ENCODE peak calls at places on chromosomes 1 and 21, in four cellular contexts. One of them, this sample, is unnamed.

GRCh38 chr1:42002220-42002619 is 83.5 kb upstream of the HIVEP3 start:
- DNase-seq in GM23248: no peak
- DNase-seq in ovary: no peak
- DNase-seq in right cardiac atrium: no peak
- DNase-seq in this sample: no peak

GRCh38 chr1:236141447-236142357 is 637 bp upstream of the GPR137B start:
- DNase-seq in GM23248: peak; percentile 80
- DNase-seq in ovary: peak; percentile 40
- DNase-seq in right cardiac atrium: peak; percentile 68
- DNase-seq in this sample: no peak

GRCh38 chr1:157360021-157360390 is 192.3 kb downstream of the FCRL5 start:
- DNase-seq in GM23248: no peak
- DNase-seq in ovary: no peak
- DNase-seq in right cardiac atrium: no peak
- DNase-seq in this sample: no peak

GRCh38 chr1:119431836-119432235 is 16.9 kb downstream of the HSD3B2 start:
- DNase-seq in GM23248: no peak
- DNase-seq in ovary: no peak
- DNase-seq in right cardiac atrium: no peak
- DNase-seq in this sample: no peak

GRCh38 chr1:25167269-25168192 is 64.8 kb downstream of the SYF2 start:
- DNase-seq in GM23248: no peak
- DNase-seq in ovary: no peak
- DNase-seq in right cardiac atrium: no peak
- DNase-seq in this sample: no peak

GRCh38 chr1:214107322-214108096 is 119.7 kb downstream of the PROX1 start:
- DNase-seq in GM23248: peak; percentile 3
- DNase-seq in ovary: no peak
- DNase-seq in right cardiac atrium: peak; percentile 71
- DNase-seq in this sample: no peak

GRCh38 chr1:180269848-180270766 is 40.0 kb downstream of the LHX4 start:
- DNase-seq in GM23248: peak; percentile 26
- DNase-seq in ovary: no peak
- DNase-seq in right cardiac atrium: peak; percentile 55
- DNase-seq in this sample: peak; percentile 49

GRCh38 chr1:115056395-115056798 is 26.8 kb downstream of the TSHB start:
- DNase-seq in GM23248: peak; percentile 68
- DNase-seq in ovary: no peak
- DNase-seq in right cardiac atrium: peak; percentile 66
- DNase-seq in this sample: no peak

GRCh38 chr21:37001446-37001845 is 5.1 kb upstream of the RIPPLY3 start:
- DNase-seq in GM23248: peak; percentile 48
- DNase-seq in ovary: no peak
- DNase-seq in right cardiac atrium: no peak
- DNase-seq in this sample: no peak

GRCh38 chr1:45465277-45465676 is 25.7 kb downstream of the TESK2 start:
- DNase-seq in GM23248: no peak
- DNase-seq in ovary: no peak
- DNase-seq in right cardiac atrium: no peak
- DNase-seq in this sample: no peak

GRCh38 chr1:206556748-206557635 is 49.7 kb downstream of the RASSF5 start:
- DNase-seq in GM23248: peak; percentile 71
- DNase-seq in ovary: peak; percentile 59
- DNase-seq in right cardiac atrium: peak; percentile 93
- DNase-seq in this sample: peak; percentile 71

GRCh38 chr1:206554833-206555472 is 47.6 kb downstream of the RASSF5 start:
- DNase-seq in GM23248: no peak
- DNase-seq in ovary: no peak
- DNase-seq in right cardiac atrium: no peak
- DNase-seq in this sample: peak; percentile 37

GRCh38 chr1:206557636-206558473 is 50.5 kb downstream of the RASSF5 start:
- DNase-seq in GM23248: no peak
- DNase-seq in ovary: no peak
- DNase-seq in right cardiac atrium: no peak
- DNase-seq in this sample: no peak

GRCh38 chr1:206555473-206555935 is 48.2 kb downstream of the RASSF5 start:
- DNase-seq in GM23248: peak; percentile 46
- DNase-seq in ovary: peak; percentile 48
- DNase-seq in right cardiac atrium: peak; percentile 86
- DNase-seq in this sample: peak; percentile 50

GRCh38 chr1:206556047-206556747 is 48.9 kb downstream of the RASSF5 start:
- DNase-seq in GM23248: no peak
- DNase-seq in ovary: no peak
- DNase-seq in right cardiac atrium: no peak
- DNase-seq in this sample: no peak
- H3K4me3 ChIP-seq in GM23248: no peak overlapping the region
- H3K4me3 ChIP-seq in ovary: no peak overlapping the region
- H3K4me3 ChIP-seq in right cardiac atrium: no peak overlapping the region
- H3K4me3 ChIP-seq in this sample: no peak overlapping the region

GRCh38 chr1:161259765-161260164 is 1.2 kb downstream of the PCP4L1 start:
- DNase-seq in GM23248: no peak
- DNase-seq in ovary: no peak
- DNase-seq in right cardiac atrium: no peak
- DNase-seq in this sample: no peak
- H3K4me3 ChIP-seq in GM23248: no peak overlapping the region
- H3K4me3 ChIP-seq in ovary: no peak overlapping the region
- H3K4me3 ChIP-seq in right cardiac atrium: no peak overlapping the region
- H3K4me3 ChIP-seq in this sample: no peak overlapping the region

GRCh38 chr1:187001198-187001904 is 172.6 kb downstream of the PLA2G4A start:
- DNase-seq in GM23248: peak; percentile 92
- DNase-seq in ovary: no peak
- DNase-seq in right cardiac atrium: no peak
- DNase-seq in this sample: no peak
- H3K4me3 ChIP-seq in GM23248: peak overlapping the region; percentile 40
- H3K4me3 ChIP-seq in ovary: no peak overlapping the region
- H3K4me3 ChIP-seq in right cardiac atrium: no peak overlapping the region
- H3K4me3 ChIP-seq in this sample: no peak overlapping the region

GRCh38 chr1:96464159-96464558 is 257.4 kb upstream of the PTBP2 start:
- DNase-seq in GM23248: no peak
- DNase-seq in ovary: no peak
- DNase-seq in right cardiac atrium: no peak
- DNase-seq in this sample: no peak
- H3K4me3 ChIP-seq in GM23248: no peak overlapping the region
- H3K4me3 ChIP-seq in ovary: no peak overlapping the region
- H3K4me3 ChIP-seq in right cardiac atrium: no peak overlapping the region
- H3K4me3 ChIP-seq in this sample: no peak overlapping the region

GRCh38 chr1:231334952-231335351 is 2.7 kb downstream of the EXOC8 start:
- DNase-seq in GM23248: no peak
- DNase-seq in ovary: no peak
- DNase-seq in right cardiac atrium: no peak
- DNase-seq in this sample: no peak
- H3K4me3 ChIP-seq in GM23248: peak overlapping the region; percentile 98
- H3K4me3 ChIP-seq in ovary: peak overlapping the region; percentile 0
- H3K4me3 ChIP-seq in right cardiac atrium: peak overlapping the region; percentile 57
- H3K4me3 ChIP-seq in this sample: peak overlapping the region; percentile 77

GRCh38 chr1:183058835-183059234 is 35.6 kb downstream of the LAMC1 start:
- DNase-seq in GM23248: peak; percentile 35
- DNase-seq in ovary: no peak
- DNase-seq in right cardiac atrium: no peak
- DNase-seq in this sample: no peak

GRCh38 chr1:183065168-183065670 is 42.0 kb downstream of the LAMC1 start:
- DNase-seq in GM23248: no peak
- DNase-seq in ovary: no peak
- DNase-seq in right cardiac atrium: no peak
- DNase-seq in this sample: no peak

GRCh38 chr1:183061194-183061593 is 38.0 kb downstream of the LAMC1 start:
- DNase-seq in GM23248: peak; percentile 39
- DNase-seq in ovary: no peak
- DNase-seq in right cardiac atrium: no peak
- DNase-seq in this sample: no peak

GRCh38 chr1:183063349-183063748 is 40.1 kb downstream of the LAMC1 start:
- DNase-seq in GM23248: no peak
- DNase-seq in ovary: no peak
- DNase-seq in right cardiac atrium: no peak
- DNase-seq in this sample: no peak
- H3K4me3 ChIP-seq in GM23248: no peak overlapping the region
- H3K4me3 ChIP-seq in ovary: no peak overlapping the region
- H3K4me3 ChIP-seq in right cardiac atrium: no peak overlapping the region
- H3K4me3 ChIP-seq in this sample: no peak overlapping the region

DNA sequence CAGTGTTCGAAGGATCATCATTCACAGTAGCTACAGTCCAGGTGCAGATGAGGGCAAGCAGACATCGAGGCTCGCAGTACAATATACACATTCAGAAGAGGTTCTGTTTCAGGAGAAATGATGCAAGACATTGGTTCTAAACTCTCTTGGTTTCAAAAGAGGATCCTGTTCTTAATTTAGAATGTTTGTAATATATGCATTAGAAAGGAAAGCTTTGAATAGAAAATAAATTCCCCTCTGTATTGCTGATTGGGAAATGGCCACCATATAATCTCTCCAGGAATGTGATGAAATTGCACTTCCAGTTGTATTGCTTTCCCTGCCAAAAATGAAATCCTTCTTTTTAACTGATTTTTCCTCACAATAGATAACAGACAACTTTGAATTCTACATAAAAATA is 27.5 kb upstream of the SIPA1L2 start:
- DNase-seq in GM23248: no peak
- DNase-seq in ovary: no peak
- DNase-seq in right cardiac atrium: no peak
- DNase-seq in this sample: no peak
- H3K4me3 ChIP-seq in GM23248: no peak overlapping the region
- H3K4me3 ChIP-seq in ovary: no peak overlapping the region
- H3K4me3 ChIP-seq in right cardiac atrium: no peak overlapping the region
- H3K4me3 ChIP-seq in this sample: no peak overlapping the region

GRCh38 chr1:150106331-150106730 is 38.8 kb downstream of the VPS45 start:
- DNase-seq in GM23248: no peak
- DNase-seq in ovary: no peak
- DNase-seq in right cardiac atrium: no peak
- DNase-seq in this sample: no peak

GRCh38 chr1:150110066-150110465 is 39.6 kb upstream of the PLEKHO1 start:
- DNase-seq in GM23248: no peak
- DNase-seq in ovary: no peak
- DNase-seq in right cardiac atrium: no peak
- DNase-seq in this sample: no peak

GRCh38 chr1:150115121-150115520 is 34.6 kb upstream of the PLEKHO1 start:
- DNase-seq in GM23248: no peak
- DNase-seq in ovary: no peak
- DNase-seq in right cardiac atrium: no peak
- DNase-seq in this sample: no peak

GRCh38 chr1:150111670-150112069 is 38.0 kb upstream of the PLEKHO1 start:
- DNase-seq in GM23248: no peak
- DNase-seq in ovary: no peak
- DNase-seq in right cardiac atrium: no peak
- DNase-seq in this sample: no peak

GRCh38 chr1:150109567-150109966 is 40.1 kb upstream of the PLEKHO1 start:
- DNase-seq in GM23248: no peak
- DNase-seq in ovary: no peak
- DNase-seq in right cardiac atrium: no peak
- DNase-seq in this sample: no peak
- H3K4me3 ChIP-seq in GM23248: no peak overlapping the region
- H3K4me3 ChIP-seq in ovary: no peak overlapping the region
- H3K4me3 ChIP-seq in right cardiac atrium: no peak overlapping the region
- H3K4me3 ChIP-seq in this sample: no peak overlapping the region